ENCODE peak calls at places on chromosome 1, in nine cellular contexts. One of them, this sample, is unnamed.

GRCh38 chr1:81111818-81112217 is 688.9 kb upstream of the ADGRL2 start:
- DNase-seq in germinal center: no peak
- DNase-seq in mucosa of descending colon: no peak
- DNase-seq in RWPE1: peak
- DNase-seq in GM18507: no peak
- DNase-seq in stromal cell of bone marrow: peak
- DNase-seq in adrenal gland: peak
- DNase-seq in AG09309: no peak
- DNase-seq in neural crest cell: no peak
- DNase-seq in this sample: no peak

GRCh38 chr1:180911640-180912161 is 996 bp upstream of the KIAA1614 start:
- DNase-seq in germinal center: no peak
- DNase-seq in mucosa of descending colon: no peak
- DNase-seq in RWPE1: no peak
- DNase-seq in GM18507: no peak
- DNase-seq in stromal cell of bone marrow: no peak
- DNase-seq in adrenal gland: no peak
- DNase-seq in AG09309: no peak
- DNase-seq in neural crest cell: no peak
- DNase-seq in this sample: no peak

GRCh38 chr1:83112248-83112885 is 886.6 kb downstream of the TTLL7 start:
- DNase-seq in germinal center: no peak
- DNase-seq in mucosa of descending colon: no peak
- DNase-seq in RWPE1: no peak
- DNase-seq in GM18507: no peak
- DNase-seq in stromal cell of bone marrow: no peak
- DNase-seq in adrenal gland: no peak
- DNase-seq in AG09309: no peak
- DNase-seq in neural crest cell: no peak
- DNase-seq in this sample: no peak

GRCh38 chr1:114833421-114833820 is 21.2 kb upstream of the SYCP1 start:
- DNase-seq in germinal center: no peak
- DNase-seq in mucosa of descending colon: no peak
- DNase-seq in RWPE1: no peak
- DNase-seq in GM18507: no peak
- DNase-seq in stromal cell of bone marrow: no peak
- DNase-seq in adrenal gland: no peak
- DNase-seq in AG09309: no peak
- DNase-seq in neural crest cell: no peak
- DNase-seq in this sample: no peak

GRCh38 chr1:19861034-19861433 is 21.2 kb upstream of the OTUD3 start:
- DNase-seq in germinal center: no peak
- DNase-seq in mucosa of descending colon: no peak
- DNase-seq in RWPE1: peak
- DNase-seq in GM18507: no peak
- DNase-seq in stromal cell of bone marrow: no peak
- DNase-seq in adrenal gland: no peak
- DNase-seq in AG09309: peak
- DNase-seq in neural crest cell: no peak
- DNase-seq in this sample: no peak

GRCh38 chr1:147726161-147726560 is 34.2 kb downstream of the GJA5 start:
- DNase-seq in germinal center: no peak
- DNase-seq in mucosa of descending colon: no peak
- DNase-seq in RWPE1: no peak
- DNase-seq in GM18507: no peak
- DNase-seq in stromal cell of bone marrow: no peak
- DNase-seq in adrenal gland: no peak
- DNase-seq in AG09309: no peak
- DNase-seq in neural crest cell: no peak
- DNase-seq in this sample: no peak

GRCh38 chr1:55517036-55517435 is 301.9 kb upstream of the USP24 start:
- DNase-seq in germinal center: no peak
- DNase-seq in mucosa of descending colon: no peak
- DNase-seq in RWPE1: no peak
- DNase-seq in GM18507: no peak
- DNase-seq in stromal cell of bone marrow: no peak
- DNase-seq in adrenal gland: no peak
- DNase-seq in AG09309: no peak
- DNase-seq in neural crest cell: no peak
- DNase-seq in this sample: no peak

GRCh38 chr1:169163059-169163458 is 56.6 kb downstream of the ATP1B1 start:
- DNase-seq in germinal center: no peak
- DNase-seq in mucosa of descending colon: no peak
- DNase-seq in RWPE1: peak
- DNase-seq in GM18507: no peak
- DNase-seq in stromal cell of bone marrow: no peak
- DNase-seq in adrenal gland: no peak
- DNase-seq in AG09309: no peak
- DNase-seq in neural crest cell: no peak
- DNase-seq in this sample: peak

GRCh38 chr1:188778578-188778977 is 1699.1 kb downstream of the BRINP3 start:
- DNase-seq in germinal center: no peak
- DNase-seq in mucosa of descending colon: no peak
- DNase-seq in RWPE1: no peak
- DNase-seq in GM18507: no peak
- DNase-seq in stromal cell of bone marrow: no peak
- DNase-seq in adrenal gland: no peak
- DNase-seq in AG09309: no peak
- DNase-seq in neural crest cell: no peak
- DNase-seq in this sample: no peak

GRCh38 chr1:6171546-6172124 is 8.5 kb downstream of the CHD5 start:
- DNase-seq in germinal center: no peak
- DNase-seq in mucosa of descending colon: peak
- DNase-seq in RWPE1: no peak
- DNase-seq in GM18507: no peak
- DNase-seq in stromal cell of bone marrow: no peak
- DNase-seq in adrenal gland: no peak
- DNase-seq in AG09309: no peak
- DNase-seq in neural crest cell: peak
- DNase-seq in this sample: no peak

GRCh38 chr1:54579337-54579781 is 31.3 kb downstream of the ACOT11 start:
- DNase-seq in germinal center: no peak
- DNase-seq in mucosa of descending colon: no peak
- DNase-seq in RWPE1: no peak
- DNase-seq in GM18507: no peak
- DNase-seq in stromal cell of bone marrow: no peak
- DNase-seq in adrenal gland: no peak
- DNase-seq in AG09309: no peak
- DNase-seq in neural crest cell: no peak
- DNase-seq in this sample: no peak

GRCh38 chr1:37085393-37085792 is 51.1 kb upstream of the GRIK3 start:
- DNase-seq in germinal center: no peak
- DNase-seq in mucosa of descending colon: no peak
- DNase-seq in RWPE1: no peak
- DNase-seq in GM18507: no peak
- DNase-seq in stromal cell of bone marrow: no peak
- DNase-seq in adrenal gland: no peak
- DNase-seq in AG09309: no peak
- DNase-seq in neural crest cell: no peak
- DNase-seq in this sample: no peak

GRCh38 chr1:199098468-199098867 is 459.6 kb downstream of the PTPRC start:
- DNase-seq in germinal center: no peak
- DNase-seq in mucosa of descending colon: no peak
- DNase-seq in RWPE1: no peak
- DNase-seq in GM18507: no peak
- DNase-seq in stromal cell of bone marrow: no peak
- DNase-seq in adrenal gland: no peak
- DNase-seq in AG09309: no peak
- DNase-seq in neural crest cell: no peak
- DNase-seq in this sample: no peak

GRCh38 chr1:50644447-50645105 is 221.3 kb upstream of the DMRTA2 start:
- DNase-seq in germinal center: no peak
- DNase-seq in mucosa of descending colon: no peak
- DNase-seq in RWPE1: no peak
- DNase-seq in GM18507: no peak
- DNase-seq in stromal cell of bone marrow: no peak
- DNase-seq in adrenal gland: no peak
- DNase-seq in AG09309: no peak
- DNase-seq in neural crest cell: no peak
- DNase-seq in this sample: no peak

GRCh38 chr1:219582310-219582709 is 30.6 kb downstream of the ZC3H11B start:
- DNase-seq in germinal center: no peak
- DNase-seq in mucosa of descending colon: no peak
- DNase-seq in RWPE1: no peak
- DNase-seq in GM18507: no peak
- DNase-seq in stromal cell of bone marrow: peak
- DNase-seq in adrenal gland: no peak
- DNase-seq in AG09309: peak
- DNase-seq in neural crest cell: no peak
- DNase-seq in this sample: no peak

GRCh38 chr1:54253480-54253879 is 53.5 kb downstream of the MRPL37 start:
- DNase-seq in germinal center: no peak
- DNase-seq in mucosa of descending colon: no peak
- DNase-seq in RWPE1: peak
- DNase-seq in GM18507: no peak
- DNase-seq in stromal cell of bone marrow: peak
- DNase-seq in adrenal gland: peak
- DNase-seq in AG09309: peak
- DNase-seq in neural crest cell: no peak
- DNase-seq in this sample: no peak

GRCh38 chr1:198890531-198890930 is 251.7 kb downstream of the PTPRC start:
- DNase-seq in germinal center: no peak
- DNase-seq in mucosa of descending colon: no peak
- DNase-seq in RWPE1: no peak
- DNase-seq in GM18507: no peak
- DNase-seq in stromal cell of bone marrow: no peak
- DNase-seq in adrenal gland: no peak
- DNase-seq in AG09309: no peak
- DNase-seq in neural crest cell: no peak
- DNase-seq in this sample: no peak

GRCh38 chr1:222696741-222697140 is 15.6 kb downstream of the AIDA start:
- DNase-seq in germinal center: no peak
- DNase-seq in mucosa of descending colon: no peak
- DNase-seq in RWPE1: no peak
- DNase-seq in GM18507: no peak
- DNase-seq in stromal cell of bone marrow: no peak
- DNase-seq in adrenal gland: no peak
- DNase-seq in AG09309: no peak
- DNase-seq in neural crest cell: no peak
- DNase-seq in this sample: no peak

GRCh38 chr1:57192256-57192655 is 226.4 kb upstream of the C8B start:
- DNase-seq in germinal center: no peak
- DNase-seq in mucosa of descending colon: no peak
- DNase-seq in RWPE1: no peak
- DNase-seq in GM18507: no peak
- DNase-seq in stromal cell of bone marrow: no peak
- DNase-seq in adrenal gland: no peak
- DNase-seq in AG09309: no peak
- DNase-seq in neural crest cell: no peak
- DNase-seq in this sample: no peak

GRCh38 chr1:226888816-226889215 is 18.4 kb downstream of the PSEN2 start:
- DNase-seq in germinal center: no peak
- DNase-seq in mucosa of descending colon: no peak
- DNase-seq in RWPE1: no peak
- DNase-seq in GM18507: no peak
- DNase-seq in stromal cell of bone marrow: no peak
- DNase-seq in adrenal gland: no peak
- DNase-seq in AG09309: no peak
- DNase-seq in neural crest cell: no peak
- DNase-seq in this sample: no peak

GRCh38 chr1:192887426-192887825 is 78.6 kb downstream of the RGS2 start:
- DNase-seq in germinal center: no peak
- DNase-seq in mucosa of descending colon: no peak
- DNase-seq in RWPE1: no peak
- DNase-seq in GM18507: no peak
- DNase-seq in stromal cell of bone marrow: no peak
- DNase-seq in adrenal gland: no peak
- DNase-seq in AG09309: no peak
- DNase-seq in neural crest cell: no peak
- DNase-seq in this sample: no peak

GRCh38 chr1:180778782-180779398 is 133.8 kb upstream of the KIAA1614 start:
- DNase-seq in germinal center: peak
- DNase-seq in mucosa of descending colon: no peak
- DNase-seq in RWPE1: peak
- DNase-seq in GM18507: no peak
- DNase-seq in stromal cell of bone marrow: no peak
- DNase-seq in adrenal gland: no peak
- DNase-seq in AG09309: no peak
- DNase-seq in neural crest cell: no peak
- DNase-seq in this sample: no peak

GRCh38 chr1:232317336-232317735 is 312.6 kb downstream of the SIPA1L2 start:
- DNase-seq in germinal center: no peak
- DNase-seq in mucosa of descending colon: no peak
- DNase-seq in RWPE1: no peak
- DNase-seq in GM18507: no peak
- DNase-seq in stromal cell of bone marrow: no peak
- DNase-seq in adrenal gland: no peak
- DNase-seq in AG09309: no peak
- DNase-seq in neural crest cell: no peak
- DNase-seq in this sample: no peak

GRCh38 chr1:50735443-50735842 is 224.6 kb downstream of the FAF1 start:
- DNase-seq in germinal center: peak
- DNase-seq in mucosa of descending colon: no peak
- DNase-seq in RWPE1: peak
- DNase-seq in GM18507: no peak
- DNase-seq in stromal cell of bone marrow: peak
- DNase-seq in adrenal gland: no peak
- DNase-seq in AG09309: no peak
- DNase-seq in neural crest cell: no peak
- DNase-seq in this sample: no peak

GRCh38 chr1:109089242-109090015 is 1.1 kb upstream of the TMEM167B start:
- DNase-seq in germinal center: peak
- DNase-seq in mucosa of descending colon: peak
- DNase-seq in RWPE1: peak
- DNase-seq in GM18507: no peak
- DNase-seq in stromal cell of bone marrow: peak
- DNase-seq in adrenal gland: peak
- DNase-seq in AG09309: no peak
- DNase-seq in neural crest cell: peak
- DNase-seq in this sample: no peak

GRCh38 chr1:33385251-33385650 is 45.6 kb downstream of the PHC2 start:
- DNase-seq in germinal center: no peak
- DNase-seq in mucosa of descending colon: no peak
- DNase-seq in RWPE1: no peak
- DNase-seq in GM18507: no peak
- DNase-seq in stromal cell of bone marrow: no peak
- DNase-seq in adrenal gland: no peak
- DNase-seq in AG09309: no peak
- DNase-seq in neural crest cell: no peak
- DNase-seq in this sample: no peak

GRCh38 chr1:99469641-99470040 is 176.3 kb upstream of the PALMD start:
- DNase-seq in germinal center: no peak
- DNase-seq in mucosa of descending colon: no peak
- DNase-seq in RWPE1: no peak
- DNase-seq in GM18507: no peak
- DNase-seq in stromal cell of bone marrow: peak
- DNase-seq in adrenal gland: no peak
- DNase-seq in AG09309: no peak
- DNase-seq in neural crest cell: no peak
- DNase-seq in this sample: no peak